ENCODE peak calls at places on chromosomes 5 and 9, in four cellular contexts. E is HFFc6; U is CD8-positive, alpha-beta T cell; W is SK-N-SH. F is an unnamed sample.
A peak's percentile ranks its signal among the peaks of the same experiment; 100 is the strongest.

GRCh38 chr9:27303219-27303618 is 6.3 kb upstream of the EQTN start:
- DNase-seq in E (peak; percentile 26), U (no peak), W (peak; percentile 31), F (no peak)

GRCh38 chr9:27467486-27467885 is 56.6 kb upstream of the IFNK start:
- DNase-seq in E (peak; percentile 5), U (no peak), W (no peak), F (no peak)

GRCh38 chr5:38532165-38532669 is 24.2 kb downstream of the LIFR start:
- DNase-seq in E (no peak), U (no peak), W (no peak), F (no peak)

GRCh38 chr5:1670342-1670741 is 129.3 kb downstream of the MRPL36 start:
- DNase-seq in E (peak; percentile 27), U (no peak), W (no peak), F (no peak)

GRCh38 chr5:128905225-128906110 is 59.8 kb upstream of the SLC27A6 start:
- DNase-seq in E (peak; percentile 57), U (no peak), W (peak; percentile 29), F (peak; percentile 44)

GRCh38 chr5:78806544-78806943 is 158.0 kb upstream of the LHFPL2 start:
- DNase-seq in E (peak; percentile 96), U (no peak), W (no peak), F (no peak)

GRCh38 chr5:29899583-29899982 is 1293.9 kb upstream of the CDH6 start:
- DNase-seq in E (no peak), U (no peak), W (no peak), F (no peak)

GRCh38 chr5:92548351-92548750 is 1032.7 kb downstream of the NR2F1-AS1 start:
- DNase-seq in E (no peak), U (no peak), W (no peak), F (no peak)

GRCh38 chr5:141412853-141413539 is at the start of gene PCDHGA10:
- DNase-seq in E (peak; percentile 26), U (peak; percentile 52), W (no peak), F (peak; percentile 37)

GRCh38 chr5:124121198-124121597 is 609.2 kb downstream of the CSNK1G3 start:
- DNase-seq in E (no peak), U (no peak), W (no peak), F (no peak)

GRCh38 chr9:70954607-70955143 is 166.7 kb downstream of the TRPM3 start:
- DNase-seq in E (no peak), U (no peak), W (no peak), F (no peak)

GRCh38 chr9:30796806-30797205 is 1587.6 kb upstream of the ACO1 start:
- DNase-seq in E (no peak), U (no peak), W (no peak), F (no peak)

GRCh38 chr5:143399616-143400540 is 3.6 kb downstream of the NR3C1 start:
- DNase-seq in E (no peak), U (no peak), W (no peak), F (no peak)

GRCh38 chr9:69620731-69621130 is 51.4 kb downstream of the APBA1 start:
- DNase-seq in E (no peak), U (no peak), W (no peak), F (no peak)

GRCh38 chr9:130206579-130206978 is 34.4 kb downstream of the NCS1 start:
- DNase-seq in E (no peak), U (no peak), W (no peak), F (no peak)

GRCh38 chr9:27433599-27434325 is 90.3 kb upstream of the IFNK start:
- DNase-seq in E (no peak), U (no peak), W (no peak), F (no peak)

GRCh38 chr5:179217956-179218355 is 127.3 kb downstream of the ADAMTS2 start:
- DNase-seq in E (no peak), U (no peak), W (peak; percentile 62), F (no peak)

GRCh38 chr9:120713257-120714087 is 798 bp downstream of the MEGF9 start:
- DNase-seq in E (no peak), U (no peak), W (peak; percentile 46), F (peak; percentile 14)

GRCh38 chr9:102497709-102498108 is 497.4 kb upstream of the CYLC2 start:
- DNase-seq in E (no peak), U (no peak), W (no peak), F (no peak)

GRCh38 chr5:4662845-4663244 is 477.3 kb upstream of the ADAMTS16 start:
- DNase-seq in E (no peak), U (no peak), W (no peak), F (no peak)

GRCh38 chr5:98468188-98468869 is 305.1 kb upstream of the RGMB start:
- DNase-seq in E (peak; percentile 93), U (no peak), W (no peak), F (no peak)

GRCh38 chr5:156913719-156914370 is 49.2 kb downstream of the TIMD4 start:
- DNase-seq in E (no peak), U (peak; percentile 38), W (no peak), F (no peak)

GRCh38 chr9:129458155-129458661 is 162.7 kb downstream of the C9orf50 start:
- DNase-seq in E (peak; percentile 25), U (peak; percentile 78), W (no peak), F (no peak)

GRCh38 chr5:71587709-71588532 is 781 bp downstream of the MCCC2 start:
- DNase-seq in E (no peak), U (no peak), W (peak; percentile 21), F (no peak)

GRCh38 chr5:15500326-15500958 is 462 bp downstream of the FBXL7 start:
- DNase-seq in E (peak; percentile 41), U (no peak), W (no peak), F (peak; percentile 42)

GRCh38 chr5:130740047-130740569 is 424.9 kb downstream of the HINT1 start:
- DNase-seq in E (no peak), U (no peak), W (no peak), F (no peak)

GRCh38 chr9:130692365-130692764 is 1.2 kb upstream of the EXOSC2 start:
- DNase-seq in E (no peak), U (no peak), W (peak; percentile 38), F (peak; percentile 76)

GRCh38 chr5:94705427-94705826 is 87.0 kb downstream of the SLF1 start:
- DNase-seq in E (no peak), U (no peak), W (no peak), F (no peak)

GRCh38 chr9:124045076-124045829 is 33.7 kb downstream of the LHX2 start:
- DNase-seq in E (no peak), U (no peak), W (peak; percentile 83), F (no peak)

GRCh38 chr9:69976165-69976564 is 67.5 kb upstream of the MAMDC2 start:
- DNase-seq in E (peak; percentile 90), U (no peak), W (no peak), F (no peak)

GRCh38 chr9:115121140-115121710 is 3.3 kb upstream of the TNC start:
- DNase-seq in E (no peak), U (no peak), W (no peak), F (no peak)

GRCh38 chr9:6272229-6272597 is 56.0 kb upstream of the TPD52L3 start:
- DNase-seq in E (peak; percentile 60), U (no peak), W (no peak), F (no peak)

DNA sequence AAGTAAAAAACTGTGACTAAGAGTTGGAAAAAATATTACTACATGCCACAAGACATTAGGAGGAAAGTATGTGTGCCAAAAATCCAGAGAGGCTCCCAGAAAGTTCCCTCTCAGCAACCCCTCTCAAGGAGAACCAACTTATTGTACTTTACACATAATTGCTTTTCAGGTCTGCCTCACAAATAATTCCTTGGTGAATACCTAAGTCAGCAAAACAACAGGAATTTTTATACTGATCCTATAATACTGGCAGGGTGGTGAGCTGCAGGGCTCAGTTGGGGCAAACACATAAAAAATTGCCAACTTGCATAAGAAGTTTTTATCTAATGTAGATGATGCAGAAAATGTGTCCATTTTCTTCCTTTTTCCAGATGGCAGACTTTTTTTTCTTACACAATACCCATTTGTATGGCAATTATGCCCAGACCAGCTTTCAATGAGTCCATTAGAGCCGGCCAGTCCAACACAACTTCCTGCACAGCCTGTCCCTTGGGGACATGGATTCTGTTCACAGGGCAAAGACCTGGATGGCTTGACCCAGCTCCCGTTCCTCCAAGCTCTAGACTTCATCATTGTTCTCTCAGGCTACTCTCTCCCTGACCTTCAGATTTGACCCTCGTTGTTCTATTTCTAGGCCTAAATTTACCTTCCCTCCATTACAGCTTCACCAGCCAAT is 31.3 kb downstream of the MARCHF3 start:
- DNase-seq in E (no peak), U (no peak), W (no peak), F (no peak)
- TF ChIP-seq CTCF in E (no peak), U (no peak), W (no peak), F (no peak)

GRCh38 chr5:171850354-171850947 is 64.8 kb downstream of the SMIM23 start:
- DNase-seq in E (no peak), U (no peak), W (peak; percentile 53), F (no peak)
- TF ChIP-seq CTCF in E (peak; percentile 58), U (no peak), W (peak; percentile 33), F (peak; percentile 59)

DNA sequence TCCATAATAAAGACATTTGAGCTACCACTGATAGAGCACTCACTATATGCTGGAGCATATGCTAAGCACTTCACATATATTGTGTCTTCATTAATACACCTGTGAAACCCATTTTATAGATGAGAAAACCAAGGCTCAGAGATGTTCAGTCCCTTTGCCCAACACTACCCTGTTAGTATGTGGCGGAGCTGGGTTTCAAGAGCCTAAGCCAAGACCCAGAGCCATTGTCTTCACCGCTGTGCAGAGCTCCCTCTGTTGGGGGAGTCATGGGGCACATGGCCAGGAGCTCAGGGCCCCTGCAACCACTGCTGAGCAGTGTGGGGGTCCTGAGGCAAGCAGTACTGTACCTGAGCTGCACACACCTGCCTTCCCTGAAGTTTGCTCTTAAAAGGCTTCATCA is 37.3 kb upstream of the SLC25A51 start:
- DNase-seq in E (no peak), U (no peak), W (no peak), F (no peak)
- TF ChIP-seq CTCF in E (peak; percentile 26), U (no peak), W (no peak), F (no peak)

GRCh38 chr9:112169368-112169767 is 5.7 kb downstream of the SUSD1 start:
- DNase-seq in E (no peak), U (no peak), W (no peak), F (no peak)

GRCh38 chr9:112170235-112170634 is 4.9 kb downstream of the SUSD1 start:
- DNase-seq in E (no peak), U (no peak), W (no peak), F (no peak)

GRCh38 chr9:112168197-112168596 is 6.9 kb downstream of the SUSD1 start:
- DNase-seq in E (no peak), U (no peak), W (no peak), F (no peak)

GRCh38 chr9:112162644-112163413 is 12.3 kb downstream of the SUSD1 start:
- DNase-seq in E (no peak), U (no peak), W (no peak), F (no peak)

DNA sequence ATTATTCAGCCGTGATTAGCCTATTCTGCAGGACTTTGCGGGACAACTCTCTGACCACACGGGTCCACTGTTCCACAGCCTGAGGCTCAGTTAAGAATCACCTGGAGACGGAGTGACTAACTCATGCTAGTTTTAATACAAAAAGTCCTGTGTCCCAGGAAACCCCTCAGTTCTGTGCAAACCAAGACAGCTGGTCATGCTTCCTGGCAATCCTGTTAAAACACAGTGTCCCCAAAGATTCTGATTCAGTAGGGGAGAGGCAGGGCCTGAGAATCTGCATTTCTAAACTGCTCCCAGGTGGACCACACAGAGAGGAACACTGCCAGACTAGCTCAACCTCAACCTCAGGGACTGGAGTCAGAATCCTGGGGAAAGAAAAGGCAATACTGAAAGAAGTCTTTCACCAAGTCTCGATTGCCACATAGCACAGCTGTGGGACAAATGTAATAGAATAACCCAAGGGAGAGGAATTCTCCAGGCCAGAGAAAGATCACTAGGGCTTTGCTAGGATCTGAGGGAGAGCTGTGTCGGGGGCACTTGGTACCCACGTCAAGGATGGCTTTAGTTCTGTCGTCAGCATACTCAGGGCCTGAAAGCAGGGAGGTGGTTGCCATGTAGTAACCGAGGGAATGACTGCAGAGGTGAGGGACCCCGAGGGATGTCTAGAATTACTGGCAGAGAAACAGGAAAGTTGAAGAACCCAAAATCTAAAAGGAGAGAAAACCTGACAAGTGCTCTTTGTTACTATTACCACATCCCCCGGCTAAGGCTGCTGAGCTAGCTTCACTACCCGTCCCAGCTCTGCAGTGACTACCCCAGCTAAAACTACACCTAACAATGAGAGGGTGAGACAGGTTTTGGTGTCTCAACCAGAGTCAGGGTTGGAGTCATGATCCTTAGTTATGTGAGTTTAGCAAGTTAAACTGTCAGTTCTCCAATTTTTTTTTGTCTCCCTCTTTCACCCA is 8.6 kb downstream of the SUSD1 start:
- DNase-seq in E (no peak), U (no peak), W (no peak), F (no peak)
- TF ChIP-seq CTCF in E (peak; percentile 14), U (no peak), W (no peak), F (no peak)